ENCODE peak calls at places on chromosomes 7 and 10, in ten cellular contexts. T is vagina, A is PC-3, D is prostate gland, E is adrenal gland, U is lung, L is A673, Q is uterus, Y is SK-N-SH, X is thyroid gland. W is an unnamed sample.
A peak's percentile ranks its signal among the peaks of the same experiment; 100 is the strongest.

GRCh38 chr7:121503730-121504129 is 107.6 kb upstream of the FAM3C start:
- DNase-seq in T (no peak), A (no peak), D (no peak), E (no peak), U (no peak), L (no peak), Q (no peak), Y (no peak), X (no peak), W (no peak)

GRCh38 chr10:87064651-87065050 is 30.0 kb downstream of the GLUD1 start:
- DNase-seq in T (no peak), A (no peak), D (no peak), E (no peak), U (no peak), L (peak; percentile 56), Q (no peak), Y (no peak), X (no peak), W (peak; percentile 22)

GRCh38 chr7:100219271-100219737 is 445 bp upstream of the PVRIG start:
- DNase-seq in T (no peak), A (no peak), D (no peak), E (no peak), U (no peak), L (no peak), Q (no peak), Y (no peak), X (no peak), W (no peak)

GRCh38 chr7:74637745-74638144 is 19.8 kb upstream of the GTF2I start:
- DNase-seq in T (no peak), A (peak; percentile 1), D (no peak), E (no peak), U (no peak), L (no peak), Q (no peak), Y (no peak), X (no peak), W (no peak)

GRCh38 chr10:5814110-5815107 is 1.2 kb upstream of the GDI2 start:
- DNase-seq in T (no peak), A (no peak), D (no peak), E (peak; percentile 27), U (no peak), L (peak; percentile 45), Q (no peak), Y (no peak), X (no peak), W (no peak)

GRCh38 chr10:114408968-114409444 is 4.7 kb upstream of the AFAP1L2 start:
- DNase-seq in T (no peak), A (no peak), D (no peak), E (no peak), U (no peak), L (no peak), Q (no peak), Y (no peak), X (no peak), W (no peak)

GRCh38 chr7:22432203-22432718 is 67.7 kb downstream of the STEAP1B start:
- DNase-seq in T (no peak), A (no peak), D (no peak), E (no peak), U (no peak), L (no peak), Q (no peak), Y (no peak), X (no peak), W (no peak)

GRCh38 chr7:28748934-28749584 is 209.1 kb downstream of the TRIL start:
- DNase-seq in T (no peak), A (peak; percentile 86), D (no peak), E (no peak), U (no peak), L (peak; percentile 81), Q (no peak), Y (no peak), X (no peak), W (no peak)

GRCh38 chr7:130758429-130759056 is 24.5 kb upstream of the KLF14 start:
- DNase-seq in T (no peak), A (peak; percentile 67), D (no peak), E (no peak), U (no peak), L (peak; percentile 71), Q (no peak), Y (peak; percentile 56), X (no peak), W (no peak)

GRCh38 chr7:64626557-64626956 is 39.4 kb upstream of the ZNF107 start:
- DNase-seq in T (no peak), A (no peak), D (no peak), E (no peak), U (no peak), L (no peak), Q (no peak), Y (no peak), X (no peak), W (no peak)

GRCh38 chr7:139762886-139763285 is 14.9 kb downstream of the HIPK2 start:
- DNase-seq in T (peak; percentile 69), A (no peak), D (no peak), E (no peak), U (no peak), L (no peak), Q (no peak), Y (no peak), X (no peak), W (no peak)

GRCh38 chr10:3485287-3485686 is 299.7 kb downstream of the KLF6 start:
- DNase-seq in T (no peak), A (no peak), D (no peak), E (no peak), U (no peak), L (no peak), Q (no peak), Y (no peak), X (no peak), W (peak; percentile 15)

DNA sequence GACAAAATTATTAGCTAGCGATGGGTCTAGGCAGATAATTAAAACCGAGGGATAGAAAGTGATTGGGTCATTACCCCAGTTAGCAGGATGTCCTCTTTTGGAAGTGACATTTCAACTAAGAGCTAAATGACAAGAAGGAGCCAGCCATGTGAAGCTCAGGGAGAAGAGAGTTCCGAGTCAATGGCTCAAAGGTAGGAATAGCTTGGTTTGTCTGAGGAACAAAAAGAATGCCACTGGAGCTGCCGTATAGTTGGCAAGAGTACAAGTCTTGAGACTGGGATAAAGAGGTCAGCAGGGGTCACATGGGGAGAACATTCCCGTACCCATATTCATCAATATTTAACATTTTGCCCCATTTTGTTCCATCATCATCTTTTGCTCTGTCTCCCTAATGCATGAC is 115.8 kb downstream of the ICA1 start:
- DNase-seq in T (no peak), A (no peak), D (no peak), E (no peak), U (no peak), L (no peak), Q (no peak), Y (no peak), X (no peak), W (no peak)
- H3K4me1 ChIP-seq in T (no peaks in the 10 kb centered on the region), A (no peaks in the 10 kb centered on the region), D (no peaks in the 10 kb centered on the region), E (no peaks in the 10 kb centered on the region), U (peaks cover 4% of the 10 kb centered on the region), L (peaks cover 44% of the 10 kb centered on the region), Q (no peaks in the 10 kb centered on the region), Y (peaks cover 24% of the 10 kb centered on the region), X (no peaks in the 10 kb centered on the region), W (no peaks in the 10 kb centered on the region)

GRCh38 chr7:24797270-24797669 is 40.0 kb upstream of the GSDME start:
- DNase-seq in T (no peak), A (no peak), D (no peak), E (no peak), U (no peak), L (no peak), Q (no peak), Y (no peak), X (no peak), W (no peak)
- TF ChIP-seq CTCF in T (no peak), A (no peak), D (no peak), E (no peak), U (no peak), L (no peak), Q (no peak), Y (no peak), X (no peak), W (no peak)

DNA sequence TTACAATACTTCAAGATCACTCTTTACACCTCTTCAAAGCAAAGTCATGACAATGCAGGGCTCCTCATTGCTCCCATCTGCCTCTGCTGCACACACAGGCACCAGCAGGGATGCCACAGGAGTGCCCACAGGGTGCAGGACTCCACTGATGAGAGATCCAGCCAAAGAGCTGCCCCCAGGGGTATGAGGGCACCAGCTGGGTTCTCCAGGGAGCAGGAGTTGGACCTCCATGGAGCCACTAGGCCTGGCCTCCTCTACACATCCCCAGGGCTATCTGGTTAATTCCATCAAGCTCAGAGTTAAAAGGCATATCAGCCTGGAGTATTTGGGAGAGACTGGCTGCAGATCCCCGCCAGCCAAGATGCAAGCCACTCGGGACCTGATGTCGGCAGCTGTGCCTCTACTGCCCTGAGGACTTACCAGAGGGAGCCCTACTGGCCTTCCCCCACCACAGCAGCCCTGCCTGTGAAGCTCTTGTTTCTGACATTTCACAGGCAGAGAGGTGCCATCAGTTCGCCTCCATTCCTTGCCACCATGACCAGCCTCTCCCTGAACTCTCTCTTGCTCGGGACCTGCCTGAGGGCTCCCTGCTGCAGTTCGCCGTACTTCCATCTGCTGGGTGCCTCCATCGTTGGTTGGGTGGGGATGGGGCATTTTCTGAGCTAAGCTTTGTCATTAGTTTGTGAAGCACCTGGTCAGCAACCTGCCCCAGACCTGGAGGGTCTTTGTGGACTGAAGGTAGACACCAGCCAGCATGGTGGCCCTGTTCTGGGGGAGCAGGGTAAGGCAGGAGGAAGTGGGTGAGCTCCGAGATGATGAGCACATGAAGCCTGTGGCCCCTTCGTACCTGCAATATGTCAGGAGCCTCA is 12.5 kb upstream of the TRIM8 start:
- DNase-seq in T (no peak), A (no peak), D (no peak), E (no peak), U (no peak), L (no peak), Q (no peak), Y (no peak), X (no peak), W (no peak)
- H3K4me1 ChIP-seq in T (peaks cover 69% of the 10 kb centered on the region), A (peaks cover 72% of the 10 kb centered on the region), D (peaks cover 4% of the 10 kb centered on the region), E (peaks cover 32% of the 10 kb centered on the region), U (peaks cover 17% of the 10 kb centered on the region), L (peaks cover 12% of the 10 kb centered on the region), Q (peaks cover 16% of the 10 kb centered on the region), Y (peaks cover 64% of the 10 kb centered on the region), X (peaks cover 20% of the 10 kb centered on the region), W (peaks cover 80% of the 10 kb centered on the region)

DNA sequence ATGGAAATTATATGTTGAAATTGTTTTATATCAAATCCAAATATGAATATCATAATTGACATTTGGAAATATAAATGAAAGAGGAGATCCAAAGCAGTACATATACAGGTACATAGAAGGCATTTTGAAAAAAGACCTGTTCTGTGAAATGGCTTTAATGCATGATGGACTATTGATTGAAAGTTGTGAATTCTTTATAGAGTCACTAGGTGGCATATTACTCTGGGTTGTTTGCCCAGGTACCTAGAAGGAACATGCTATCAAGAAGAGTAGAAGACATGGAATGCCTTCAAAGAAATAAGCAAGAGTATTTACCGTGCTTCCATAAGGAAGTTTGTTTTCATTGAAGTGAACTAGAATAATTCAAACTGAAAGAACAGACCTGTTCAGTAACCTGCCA is 160.0 kb upstream of the ANK3 start:
- DNase-seq in T (no peak), A (peak; percentile 89), D (no peak), E (no peak), U (no peak), L (peak; percentile 51), Q (no peak), Y (no peak), X (no peak), W (peak; percentile 11)
- TF ChIP-seq CTCF in T (no peak), A (peak; percentile 97), D (no peak), E (no peak), U (no peak), L (peak; percentile 60), Q (no peak), Y (peak; percentile 51), X (peak; percentile 59), W (peak; percentile 33)

W was measured in osteoblast.